ENCODE peak calls at places on chromosomes 5 and 9, in six cellular contexts. P is H1, V is uterus, U is adrenal gland, K is spleen, D is GM12891. T is an unnamed sample.

GRCh38 chr9:37215456-37216229 is 95.3 kb downstream of the ZCCHC7 start:
- DNase-seq in P (no peak), V (no peak), D (no peak), U (no peak), K (no peak), T (no peak)

GRCh38 chr5:17302138-17302537 is 84.7 kb downstream of the BASP1 start:
- DNase-seq in D (no peak), K (no peak), V (no peak), U (no peak), P (no peak), T (no peak)

GRCh38 chr5:64199425-64199824 is 33.8 kb downstream of the RNF180 start:
- DNase-seq in P (no peak), K (no peak), D (no peak), U (no peak), V (no peak), T (no peak)

GRCh38 chr9:4680750-4681149 is 1.4 kb downstream of the CDC37L1 start:
- DNase-seq in V (no peak), D (no peak), K (no peak), P (no peak), U (no peak), T (no peak)

GRCh38 chr5:7671420-7671819 is 179.5 kb downstream of the CFAP90 start:
- DNase-seq in P (no peak), D (no peak), K (no peak), V (no peak), U (no peak), T (no peak)

GRCh38 chr9:112925058-112925641 is 34.5 kb upstream of the SLC46A2 start:
- DNase-seq in P (no peak), K (no peak), V (no peak), D (no peak), U (no peak), T (no peak)

GRCh38 chr9:77221431-77221830 is 44.1 kb downstream of the VPS13A start:
- DNase-seq in K (no peak), D (no peak), U (no peak), V (no peak), P (no peak), T (no peak)

GRCh38 chr9:82247318-82247717 is 258.7 kb downstream of the SPATA31D1 start:
- DNase-seq in D (no peak), K (no peak), U (peak), V (no peak), P (no peak), T (no peak)

GRCh38 chr9:76911971-76912370 is 6.1 kb upstream of the PRUNE2 start:
- DNase-seq in U (no peak), P (no peak), V (no peak), K (no peak), D (no peak), T (no peak)

GRCh38 chr5:81506900-81507588 is 113.1 kb upstream of the ACOT12 start:
- DNase-seq in V (peak), U (peak), P (no peak), K (no peak), D (peak), T (no peak)

GRCh38 chr5:58188287-58188651 is 271.6 kb downstream of the PLK2 start:
- DNase-seq in P (no peak), U (no peak), D (no peak), V (no peak), K (no peak), T (no peak)

GRCh38 chr5:51159164-51159563 is 224.1 kb upstream of the ISL1 start:
- DNase-seq in U (no peak), P (peak), K (no peak), D (no peak), V (no peak), T (no peak)

GRCh38 chr9:38443181-38443580 is 18.9 kb upstream of the IGFBPL1 start:
- DNase-seq in K (no peak), V (no peak), P (no peak), U (no peak), D (no peak), T (peak)

GRCh38 chr5:146731909-146732659 is 146.5 kb downstream of the PPP2R2B start:
- DNase-seq in P (no peak), U (peak), V (no peak), D (no peak), K (no peak), T (no peak)

GRCh38 chr9:91564081-91564670 is 140.5 kb upstream of the NFIL3 start:
- DNase-seq in K (no peak), D (no peak), U (no peak), V (no peak), P (no peak), T (no peak)

GRCh38 chr9:118635416-118635815 is 733.8 kb downstream of the BRINP1 start:
- DNase-seq in P (no peak), K (no peak), D (no peak), U (no peak), V (no peak), T (no peak)

GRCh38 chr5:170563808-170564207 is 60.0 kb downstream of the KCNIP1 start:
- DNase-seq in U (no peak), D (no peak), K (no peak), P (no peak), V (no peak), T (no peak)

GRCh38 chr9:129368458-129368978 is 190.5 kb upstream of the IER5L start:
- DNase-seq in U (no peak), K (no peak), P (no peak), V (no peak), D (no peak), T (no peak)

GRCh38 chr5:134070648-134070978 is 43.9 kb upstream of the TCF7 start:
- DNase-seq in K (no peak), P (no peak), V (no peak), U (no peak), D (no peak), T (no peak)

GRCh38 chr5:117955831-117956230 is 1032.5 kb downstream of the DTWD2 start:
- DNase-seq in D (no peak), K (no peak), P (no peak), U (no peak), V (no peak), T (no peak)

GRCh38 chr5:16673241-16673998 is 56.6 kb upstream of the RETREG1 start:
- DNase-seq in V (no peak), P (no peak), U (no peak), K (no peak), D (no peak), T (no peak)

GRCh38 chr5:51832934-51833470 is 449.8 kb downstream of the ISL1 start:
- DNase-seq in D (no peak), U (no peak), K (no peak), V (no peak), P (no peak), T (no peak)

GRCh38 chr5:27682600-27682999 is 644.2 kb upstream of the CDH9 start:
- DNase-seq in K (no peak), P (peak), V (no peak), D (no peak), U (no peak), T (no peak)

GRCh38 chr9:124280176-124280691 is 22.5 kb downstream of the NEK6 start:
- DNase-seq in P (no peak), K (no peak), D (no peak), U (no peak), V (peak), T (no peak)

GRCh38 chr5:9265391-9266287 is 280.2 kb downstream of the SEMA5A start:
- DNase-seq in D (no peak), U (no peak), K (no peak), P (peak), V (no peak), T (peak)

GRCh38 chr9:88651682-88652633 is 117.0 kb downstream of the NXNL2 start:
- DNase-seq in U (peak), D (no peak), K (no peak), P (no peak), V (peak), T (peak)

GRCh38 chr9:112061152-112061740 is 113.9 kb downstream of the SUSD1 start:
- DNase-seq in K (peak), P (no peak), D (peak), V (peak), U (peak), T (peak)

GRCh38 chr9:137218754-137219271 is 3.2 kb downstream of the RNF208 start:
- DNase-seq in D (no peak), U (peak), V (no peak), P (no peak), K (no peak), T (no peak)

GRCh38 chr9:130119521-130120206 is 52.5 kb upstream of the NCS1 start:
- DNase-seq in P (no peak), V (no peak), K (no peak), D (no peak), U (no peak), T (no peak)

GRCh38 chr9:89850633-89851325 is 246.0 kb downstream of the GADD45G start:
- DNase-seq in V (no peak), U (peak), D (no peak), P (no peak), K (peak), T (peak)

GRCh38 chr5:171595801-171596231 is 176.4 kb downstream of the FGF18 start:
- DNase-seq in U (no peak), P (no peak), D (no peak), V (no peak), K (no peak), T (no peak)

GRCh38 chr9:90641868-90642558 is 611 bp downstream of the DIRAS2 start:
- DNase-seq in D (no peak), U (no peak), P (peak), V (no peak), K (no peak), T (no peak)

DNA sequence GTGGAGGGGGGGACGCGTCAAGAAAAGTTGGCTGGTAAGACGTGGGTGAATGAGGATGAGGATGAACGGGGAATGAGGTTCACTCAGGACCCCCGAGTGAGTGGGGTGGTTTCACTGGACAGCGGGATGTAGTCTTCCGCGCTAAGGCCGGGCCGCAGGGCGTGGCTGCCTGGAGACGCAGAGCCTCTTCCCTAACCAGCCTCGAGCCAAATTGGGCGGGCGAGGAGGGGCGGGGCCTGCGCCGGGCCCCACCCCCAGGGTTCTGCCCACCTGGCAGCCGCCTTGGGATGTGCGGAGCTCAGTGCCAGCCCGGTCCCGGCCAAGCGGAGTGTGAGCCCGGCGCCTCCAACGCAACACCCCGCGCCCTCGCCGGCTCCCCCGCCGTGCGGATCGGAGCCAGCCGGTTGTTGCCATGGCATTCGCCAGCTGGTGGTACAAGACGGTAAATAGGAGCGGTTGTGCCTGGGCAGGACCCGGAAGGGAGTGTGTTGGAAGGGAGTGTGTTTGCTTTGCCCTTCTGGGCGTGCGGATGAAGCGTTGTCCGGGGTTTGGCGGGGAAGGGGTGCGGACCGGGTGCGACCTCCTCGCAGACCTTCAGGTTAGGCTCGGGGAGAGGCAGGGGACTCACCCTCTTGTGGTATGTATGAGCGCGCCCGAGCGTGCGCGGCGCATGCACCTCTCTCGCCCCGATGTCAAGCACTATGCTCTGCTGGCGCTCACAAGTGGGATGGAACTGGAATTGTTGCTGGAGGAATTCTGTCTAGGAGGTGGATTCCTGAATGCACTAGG is 743 bp downstream of the CAST start:
- DNase-seq in P (peak), K (peak), U (peak), V (peak), D (peak), T (peak)
- TF ChIP-seq POLR2A in P (no peak), K (peak), U (peak), V (peak), D (no peak), T (peak)

GRCh38 chr5:14190194-14191164 is 47.3 kb downstream of the TRIO start:
- DNase-seq in V (no peak), K (no peak), D (no peak), U (peak), P (no peak), T (no peak)
- TF ChIP-seq POLR2A in V (no peak), K (no peak), D (no peak), U (peak), P (no peak), T (no peak)

GRCh38 chr5:1510631-1511030 is 13.1 kb downstream of the LPCAT1 start:
- DNase-seq in V (peak), P (peak), U (peak), K (peak), D (peak), T (no peak)

GRCh38 chr5:1513326-1514026 is 10.3 kb downstream of the LPCAT1 start:
- DNase-seq in V (peak), D (no peak), K (peak), P (no peak), U (peak), T (no peak)

GRCh38 chr5:1512541-1513291 is 11.0 kb downstream of the LPCAT1 start:
- DNase-seq in P (peak), V (peak), U (peak), D (peak), K (peak), T (peak)

GRCh38 chr5:1511037-1511436 is 12.7 kb downstream of the LPCAT1 start:
- DNase-seq in V (peak), D (peak), K (peak), U (peak), P (peak), T (no peak)

DNA sequence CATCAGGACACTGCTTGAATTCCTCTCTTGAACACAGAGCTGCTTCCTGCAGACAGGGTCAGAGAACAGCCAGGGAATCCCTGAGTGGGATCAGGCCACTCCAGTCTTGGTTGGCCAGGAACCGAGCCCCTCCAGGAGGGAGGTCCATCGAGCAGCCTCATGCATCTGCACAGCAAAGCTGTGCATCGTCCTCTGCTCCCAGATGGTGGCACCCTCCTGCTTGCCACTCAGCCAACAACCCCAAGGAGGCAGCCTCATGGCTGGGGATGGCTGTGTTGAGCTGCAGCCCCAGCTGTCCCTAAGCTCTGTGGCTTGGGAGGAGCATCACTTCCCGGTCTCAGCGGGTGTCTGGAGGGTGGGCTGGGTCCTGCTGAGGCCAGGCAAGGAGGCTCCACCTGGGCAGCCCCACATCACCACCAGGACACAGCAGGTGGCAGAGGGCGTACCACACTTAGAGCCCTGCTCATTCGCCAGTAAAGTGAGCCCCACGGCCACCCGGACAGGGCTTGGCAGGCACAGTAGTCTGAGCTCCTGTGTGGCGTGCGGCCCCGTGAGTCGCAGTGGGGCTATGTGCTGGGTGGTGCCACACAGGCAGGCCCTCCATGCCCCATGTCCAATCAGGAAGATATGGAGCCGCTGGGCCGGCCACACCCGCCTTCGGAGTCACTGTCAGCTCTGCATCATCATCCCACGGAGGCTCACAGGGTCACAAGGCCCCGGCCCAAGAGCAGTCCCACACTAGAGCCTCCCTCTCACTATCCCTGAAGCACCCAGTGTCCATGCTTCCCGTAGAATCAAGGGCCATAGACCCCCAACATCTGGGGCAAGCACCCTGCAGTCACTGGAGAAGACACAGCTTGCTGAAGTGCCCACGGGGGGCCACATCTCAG is 11.9 kb downstream of the LPCAT1 start:
- DNase-seq in U (peak), D (peak), P (peak), K (peak), V (peak), T (no peak)
- TF ChIP-seq POLR2A in U (no peak), D (no peak), P (no peak), K (no peak), V (no peak), T (no peak)

GRCh38 chr5:181236471-181236870 is 7.2 kb downstream of the RACK1 start:
- DNase-seq in P (no peak), U (no peak), V (no peak), K (no peak), D (no peak), T (no peak)

GRCh38 chr5:181239062-181239663 is 4.5 kb downstream of the RACK1 start:
- DNase-seq in K (no peak), P (no peak), U (no peak), D (no peak), V (no peak), T (no peak)

GRCh38 chr5:181235689-181236366 is 7.9 kb downstream of the RACK1 start:
- DNase-seq in K (no peak), U (no peak), V (no peak), P (no peak), D (no peak), T (no peak)

GRCh38 chr5:181236954-181237641 is 6.6 kb downstream of the RACK1 start:
- DNase-seq in U (no peak), V (no peak), K (no peak), D (no peak), P (no peak), T (no peak)

GRCh38 chr5:181237758-181238385 is 5.8 kb downstream of the RACK1 start:
- DNase-seq in D (no peak), V (no peak), U (no peak), P (no peak), K (no peak), T (no peak)
- TF ChIP-seq POLR2A in D (peak), V (no peak), U (no peak), P (no peak), K (no peak), T (no peak)

DNA sequence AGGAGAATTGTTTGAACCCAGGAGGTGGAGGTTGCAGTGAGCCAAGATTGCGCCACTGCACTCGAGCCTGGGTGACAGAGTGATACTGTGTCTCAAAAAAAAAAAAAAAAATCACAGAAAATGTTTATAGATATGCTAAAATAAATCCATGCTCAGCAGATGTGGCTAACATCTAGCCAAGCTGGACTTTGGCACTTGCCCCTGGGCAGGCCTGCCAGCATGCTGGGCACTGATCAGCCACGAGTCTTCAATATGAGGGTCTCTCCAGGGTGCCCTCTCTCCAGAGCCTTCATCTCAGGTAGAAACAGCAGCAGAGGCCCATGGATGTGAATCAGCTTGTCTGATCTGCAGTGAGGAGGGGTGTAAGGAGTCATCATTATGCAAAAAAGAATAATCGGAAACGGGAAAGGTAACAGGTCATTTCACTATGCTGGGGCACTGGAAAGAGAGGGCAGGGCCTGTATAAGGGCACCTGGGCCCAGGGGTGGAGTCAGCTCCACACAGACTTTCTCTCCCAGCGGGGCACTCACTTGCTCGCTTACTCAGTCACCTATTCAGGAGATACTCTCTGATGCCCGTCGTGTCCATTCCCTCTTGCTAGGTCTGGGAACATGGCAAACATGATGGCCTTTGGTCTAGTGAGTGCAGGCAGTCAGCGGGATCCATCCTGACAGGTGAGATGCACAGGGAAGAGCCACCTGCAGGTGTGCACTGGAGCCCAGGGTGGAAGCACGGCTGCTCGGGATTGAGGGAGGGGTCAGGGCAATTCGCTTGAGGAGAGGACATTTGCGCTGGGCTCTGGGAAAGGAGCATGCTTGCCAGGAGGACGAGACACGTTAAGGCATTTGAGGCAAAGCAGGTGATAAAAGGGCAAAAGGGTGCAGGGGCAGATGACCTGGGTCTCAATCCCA is 17.1 kb downstream of the RNF44 start:
- DNase-seq in P (peak), V (no peak), D (no peak), K (no peak), U (no peak), T (no peak)
- TF ChIP-seq POLR2A in P (no peak), V (no peak), D (no peak), K (no peak), U (no peak), T (no peak)

GRCh38 chr5:10563132-10563939 is 534 bp upstream of the ANKRD33B start:
- DNase-seq in K (peak), P (peak), V (peak), U (no peak), D (peak), T (no peak)
- TF ChIP-seq POLR2A in K (no peak), P (no peak), V (no peak), U (no peak), D (peak), T (no peak)

T was measured in breast epithelium.